ENCODE peak calls at places on chromosome 20, in eight cellular contexts. G is aorta; D is stimulated activated CD4-positive, alpha-beta T cell treated with anti-CD3 and anti-CD28 coated beads, Interleukin-4, amount 100 ng/mL, for 1 hour; L is RPMI8226; F is SW480; Z is posterior vena cava; C is fibroblast of the conjunctiva; K is AG09319. I is an unnamed sample.

GRCh38 chr20:38198238-38198861 is 33.3 kb upstream of the TGM2 start:
- DNase-seq in C (no peak), D (no peak), F (no peak), K (no peak), Z (peak; percentile 61), G (peak; percentile 41), L (no peak), I (peak; percentile 60)

GRCh38 chr20:15902493-15902892 is 670.8 kb downstream of the KIF16B start:
- DNase-seq in Z (no peak), F (no peak), D (no peak), C (no peak), G (no peak), L (no peak), K (no peak), I (peak; percentile 15)

GRCh38 chr20:38337561-38338140 is 8.6 kb upstream of the LBP start:
- DNase-seq in G (no peak), F (peak; percentile 54), C (no peak), D (no peak), Z (no peak), K (no peak), L (peak; percentile 73), I (peak; percentile 47)

GRCh38 chr20:43389231-43389630 is 68.5 kb upstream of the SRSF6 start:
- DNase-seq in Z (peak; percentile 49), G (no peak), L (no peak), D (no peak), K (no peak), C (no peak), F (no peak), I (peak; percentile 11)

GRCh38 chr20:40880063-40880715 is 148.4 kb upstream of the TOP1 start:
- DNase-seq in L (peak; percentile 24), Z (no peak), K (no peak), G (no peak), D (no peak), F (no peak), C (no peak), I (no peak)

GRCh38 chr20:8853805-8854338 is 215.0 kb upstream of the PLCB4 start:
- DNase-seq in Z (no peak), L (peak; percentile 65), F (peak; percentile 84), D (no peak), K (no peak), C (peak; percentile 68), G (no peak), I (peak; percentile 85)

GRCh38 chr20:21184810-21185209 is 58.9 kb downstream of the KIZ start:
- DNase-seq in G (no peak), L (no peak), D (no peak), C (no peak), K (no peak), F (no peak), Z (no peak), I (peak; percentile 41)

GRCh38 chr20:23245553-23246128 is 105.0 kb upstream of the NXT1 start:
- DNase-seq in C (no peak), D (no peak), L (peak; percentile 76), K (no peak), F (peak; percentile 49), Z (peak; percentile 88), G (no peak), I (peak; percentile 8)

GRCh38 chr20:63505281-63505680 is 6.4 kb upstream of the EEF1A2 start:
- DNase-seq in D (no peak), G (peak; percentile 43), C (no peak), L (no peak), K (no peak), F (no peak), Z (no peak), I (no peak)

GRCh38 chr20:37992802-37993538 is 40.3 kb downstream of the TTI1 start:
- DNase-seq in Z (no peak), F (peak; percentile 85), D (peak; percentile 14), C (peak; percentile 81), K (peak; percentile 90), L (peak; percentile 12), G (no peak), I (peak; percentile 65)

GRCh38 chr20:54208492-54209044 is 681 bp downstream of the PFDN4 start:
- DNase-seq in F (peak; percentile 62), K (no peak), D (no peak), Z (no peak), G (no peak), L (peak; percentile 32), C (no peak), I (peak; percentile 33)

GRCh38 chr20:44780226-44780625 is 30.1 kb downstream of the RIMS4 start:
- DNase-seq in G (peak; percentile 81), Z (no peak), C (no peak), D (peak; percentile 42), L (peak; percentile 66), F (peak; percentile 48), K (peak; percentile 8), I (peak; percentile 50)

GRCh38 chr20:53080969-53081871 is 109.1 kb downstream of the TSHZ2 start:
- DNase-seq in D (peak; percentile 18), C (no peak), F (peak; percentile 91), Z (no peak), L (no peak), K (no peak), G (no peak), I (no peak)

GRCh38 chr20:19699132-19699971 is 58.7 kb upstream of the RIN2 start:
- DNase-seq in L (no peak), Z (no peak), G (no peak), K (no peak), C (peak; percentile 22), D (no peak), F (peak; percentile 62), I (peak; percentile 91)